ENCODE peak calls at places on chromosomes 7 and 10, in six cellular contexts. D is A549, S is K562, R is endothelial cell of umbilical vein, X is HepG2, H is GM12878. K is an unnamed sample.

GRCh38 chr10:109062371-109062770 is 860.9 kb downstream of the XPNPEP1 start:
- DNase-seq in H (peak; percentile 1), X (no peak), D (no peak), R (no peak), S (no peak), K (peak; percentile 51)

GRCh38 chr7:8035190-8035589 is 66.6 kb downstream of the GLCCI1 start:
- DNase-seq in D (no peak), R (no peak), H (no peak), S (peak; percentile 20), X (no peak), K (no peak)

GRCh38 chr10:114962441-114962840 is 24.4 kb downstream of the TRUB1 start:
- DNase-seq in S (no peak), H (no peak), D (no peak), X (no peak), R (no peak), K (no peak)

GRCh38 chr7:28954446-28954845 is 3.7 kb downstream of the TRIL start:
- DNase-seq in S (no peak), R (no peak), H (no peak), X (no peak), D (no peak), K (no peak)

GRCh38 chr10:113890769-113891168 is 36.3 kb downstream of the NHLRC2 start:
- DNase-seq in D (no peak), S (no peak), R (no peak), H (no peak), X (no peak), K (peak; percentile 22)

GRCh38 chr7:46589282-46589681 is 668.2 kb upstream of the IGFBP3 start:
- DNase-seq in H (no peak), R (peak; percentile 36), S (no peak), D (no peak), X (no peak), K (no peak)

GRCh38 chr10:113680172-113681111 is 730 bp downstream of the CASP7 start:
- DNase-seq in D (peak; percentile 57), X (peak; percentile 24), H (peak; percentile 42), S (peak; percentile 21), R (peak; percentile 91), K (peak; percentile 88)

GRCh38 chr10:132677905-132678298 is 108.0 kb downstream of the NKX6-2 start:
- DNase-seq in X (no peak), D (no peak), H (no peak), S (no peak), R (no peak), K (no peak)

GRCh38 chr10:126684171-126684745 is 13.8 kb upstream of the C10orf90 start:
- DNase-seq in S (no peak), X (no peak), H (no peak), D (no peak), R (no peak), K (no peak)

GRCh38 chr10:96814264-96814663 is 17.8 kb upstream of the LCOR start:
- DNase-seq in S (no peak), D (peak; percentile 34), R (no peak), X (peak; percentile 70), H (no peak), K (no peak)

GRCh38 chr7:36281945-36282727 is 107.5 kb upstream of the ANLN start:
- DNase-seq in H (no peak), S (peak; percentile 16), D (no peak), X (no peak), R (no peak), K (peak; percentile 61)

GRCh38 chr10:7563770-7564169 is 103.0 kb downstream of the ITIH5 start:
- DNase-seq in H (no peak), S (no peak), D (no peak), R (no peak), X (no peak), K (no peak)

GRCh38 chr7:155780884-155781283 is 31.4 kb downstream of the SHH start:
- DNase-seq in S (no peak), X (no peak), H (no peak), D (no peak), R (no peak), K (no peak)

GRCh38 chr7:65251851-65252620 is 121.6 kb upstream of the ZNF92 start:
- DNase-seq in X (peak; percentile 53), R (peak; percentile 49), H (peak; percentile 27), S (peak; percentile 82), D (peak; percentile 83), K (peak; percentile 70)

GRCh38 chr10:99285846-99286245 is 43.3 kb upstream of the CNNM1 start:
- DNase-seq in R (no peak), X (no peak), D (no peak), H (no peak), S (no peak), K (no peak)

GRCh38 chr10:86824151-86824550 is 67.7 kb downstream of the BMPR1A start:
- DNase-seq in D (no peak), R (no peak), S (peak; percentile 10), X (no peak), H (no peak), K (no peak)

GRCh38 chr10:88457680-88458079 is 125.4 kb downstream of the RNLS start:
- DNase-seq in R (no peak), D (peak; percentile 22), H (no peak), X (no peak), S (no peak), K (no peak)

GRCh38 chr10:31318854-31319601 is at the start of gene ZEB1:
- DNase-seq in R (peak; percentile 79), X (peak; percentile 89), H (no peak), D (peak; percentile 96), S (peak; percentile 94), K (peak; percentile 84)

GRCh38 chr7:24709585-24710360 is 47.5 kb downstream of the GSDME start:
- DNase-seq in S (no peak), H (no peak), X (no peak), R (no peak), D (no peak), K (no peak)

GRCh38 chr7:77247206-77247850 is 47.7 kb upstream of the FGL2 start:
- DNase-seq in S (peak; percentile 82), H (peak; percentile 76), D (peak; percentile 82), R (peak; percentile 80), X (peak; percentile 77), K (peak; percentile 94)

GRCh38 chr7:50728184-50728583 is 54.5 kb downstream of the GRB10 start:
- DNase-seq in S (no peak), R (no peak), H (no peak), D (no peak), X (no peak), K (no peak)

GRCh38 chr10:7206407-7207127 is 204.3 kb downstream of the SFMBT2 start:
- DNase-seq in D (no peak), X (no peak), R (no peak), H (no peak), S (peak; percentile 18), K (peak; percentile 70)

GRCh38 chr7:150417863-150418262 is 32.6 kb upstream of the GIMAP8 start:
- DNase-seq in D (no peak), R (no peak), H (no peak), S (peak; percentile 53), X (no peak), K (no peak)

GRCh38 chr7:40815512-40815911 is 680.7 kb downstream of the SUGCT start:
- DNase-seq in H (no peak), S (no peak), R (no peak), D (no peak), X (no peak), K (no peak)

GRCh38 chr10:70169661-70170364 is 501 bp downstream of the SAR1A start:
- DNase-seq in S (peak; percentile 42), H (no peak), D (no peak), X (no peak), R (peak; percentile 50), K (peak; percentile 48)

GRCh38 chr7:6365451-6365850 is 82.3 kb downstream of the DAGLB start:
- DNase-seq in H (no peak), S (no peak), R (no peak), X (no peak), D (no peak), K (no peak)

GRCh38 chr10:127046975-127047877 is 142.0 kb downstream of the DOCK1 start:
- DNase-seq in R (no peak), H (no peak), D (no peak), S (no peak), X (no peak), K (no peak)

GRCh38 chr7:104371216-104371796 is 42.9 kb downstream of the LHFPL3 start:
- DNase-seq in R (no peak), H (no peak), D (no peak), X (no peak), S (no peak), K (no peak)
- H3K4me3 ChIP-seq in R (no peak overlapping the region), H (no peak overlapping the region), D (no peak overlapping the region), X (no peak overlapping the region), S (no peak overlapping the region), K (no peak overlapping the region)

GRCh38 chr7:128324363-128324680 is 19.4 kb downstream of the RBM28 start:
- DNase-seq in H (no peak), D (no peak), X (no peak), R (no peak), S (no peak), K (no peak)
- TF ChIP-seq CTCF in H (no peak), D (no peak), X (no peak), R (no peak), S (no peak), K (no peak)

GRCh38 chr10:72037266-72037665 is 51.1 kb downstream of the SPOCK2 start:
- DNase-seq in S (no peak), D (no peak), H (no peak), R (no peak), X (no peak), K (no peak)

GRCh38 chr10:72038458-72039001 is 49.8 kb downstream of the SPOCK2 start:
- DNase-seq in D (no peak), X (peak; percentile 94), H (no peak), R (no peak), S (peak; percentile 40), K (no peak)

GRCh38 chr10:72037811-72038210 is 50.5 kb downstream of the SPOCK2 start:
- DNase-seq in H (no peak), D (no peak), X (no peak), R (no peak), S (no peak), K (no peak)

GRCh38 chr10:72041491-72041890 is 46.9 kb downstream of the SPOCK2 start:
- DNase-seq in D (no peak), S (no peak), H (no peak), R (no peak), X (no peak), K (no peak)

GRCh38 chr10:72039377-72039776 is 49.0 kb downstream of the SPOCK2 start:
- DNase-seq in D (no peak), H (no peak), R (no peak), X (no peak), S (peak; percentile 71), K (peak; percentile 22)
- TF ChIP-seq MYC in D (no peak), H (no peak), R (no peak), X (no peak), S (no peak), K (no peak)

GRCh38 chr7:138460649-138461607 is 869 bp downstream of the TRIM24 start:
- DNase-seq in R (peak; percentile 57), X (no peak), H (no peak), D (peak; percentile 51), S (peak; percentile 88), K (peak; percentile 89)

GRCh38 chr7:138456220-138456619 is 3.8 kb upstream of the TRIM24 start:
- DNase-seq in X (no peak), R (no peak), D (no peak), S (no peak), H (no peak), K (no peak)

GRCh38 chr7:138460176-138460648 is at the start of gene TRIM24:
- DNase-seq in S (no peak), H (no peak), R (no peak), D (no peak), X (no peak), K (peak; percentile 99)

GRCh38 chr7:138458576-138459234 is 1.4 kb upstream of the TRIM24 start:
- DNase-seq in H (no peak), D (no peak), S (no peak), R (no peak), X (no peak), K (peak; percentile 28)

GRCh38 chr7:138459300-138460175 is 521 bp upstream of the TRIM24 start:
- DNase-seq in D (peak; percentile 98), S (peak; percentile 99), H (peak; percentile 92), R (peak; percentile 99), X (peak; percentile 96), K (no peak)
- H3K4me3 ChIP-seq in D (peak overlapping the region; percentile 50), S (peak overlapping the region; percentile 46), H (peak overlapping the region; percentile 48), R (peak overlapping the region; percentile 21), X (peak overlapping the region; percentile 65), K (peak overlapping the region; percentile 73)